ENCODE peak calls at places on chromosomes 12 and 14, in five cellular contexts. W, C, R, X and O are unnamed samples.

GRCh38 chr12:31896514-31897039 is 62.6 kb upstream of the RESF1 start:
- DNase-seq in X (peak), W (peak), R (no peak), C (peak), O (no peak)

GRCh38 chr12:99658950-99659349 is 11.4 kb downstream of the GARIN6 start:
- DNase-seq in C (no peak), X (no peak), R (no peak), W (no peak), O (no peak)

GRCh38 chr12:64826234-64826633 is 1.8 kb downstream of the TBC1D30 start:
- DNase-seq in W (peak), C (peak), X (peak), R (peak), O (no peak)

GRCh38 chr12:109804820-109805761 is 28.1 kb downstream of the TRPV4 start:
- DNase-seq in W (peak), X (no peak), R (peak), C (peak), O (peak)

GRCh38 chr12:39006286-39006685 is 100.9 kb upstream of the CPNE8 start:
- DNase-seq in C (no peak), R (no peak), W (no peak), X (no peak), O (no peak)

GRCh38 chr14:92647499-92648279 is 100.7 kb downstream of the LGMN start:
- DNase-seq in W (no peak), R (no peak), X (no peak), C (no peak), O (no peak)

GRCh38 chr12:12474931-12475485 is 87.7 kb downstream of the DUSP16 start:
- DNase-seq in W (no peak), R (no peak), X (peak), C (no peak), O (no peak)

GRCh38 chr12:102427542-102427923 is 52.8 kb downstream of the IGF1 start:
- DNase-seq in R (peak), C (no peak), X (no peak), W (no peak), O (peak)

GRCh38 chr12:4267904-4268548 is 5.5 kb upstream of the CCND2 start:
- DNase-seq in X (no peak), C (no peak), R (no peak), W (no peak), O (no peak)

GRCh38 chr14:55976619-55977018 is 141.6 kb upstream of the PELI2 start:
- DNase-seq in W (no peak), C (peak), X (no peak), R (no peak), O (no peak)

GRCh38 chr14:61196792-61197191 is 84.3 kb downstream of the TMEM30B start:
- DNase-seq in C (no peak), W (no peak), X (no peak), R (no peak), O (no peak)

GRCh38 chr14:91374897-91375747 is 42.5 kb downstream of the CCDC88C start:
- DNase-seq in W (peak), C (no peak), R (no peak), X (no peak), O (no peak)

GRCh38 chr12:73181244-73181643 is 909.1 kb downstream of the TRHDE start:
- DNase-seq in C (no peak), X (no peak), R (no peak), W (no peak), O (no peak)

GRCh38 chr12:71694099-71694820 is 8.4 kb downstream of the TMEM19 start:
- DNase-seq in C (peak), W (no peak), X (peak), R (no peak), O (no peak)

GRCh38 chr14:83975435-83976222 is 1554.3 kb upstream of the FLRT2 start:
- DNase-seq in W (no peak), R (no peak), C (no peak), X (no peak), O (no peak)

GRCh38 chr12:79547044-79547734 is 143.6 kb downstream of the PAWR start:
- DNase-seq in W (no peak), X (no peak), C (peak), R (no peak), O (no peak)

GRCh38 chr14:50013198-50013918 is 103.0 kb downstream of the VCPKMT start:
- DNase-seq in W (no peak), R (no peak), X (no peak), C (no peak), O (no peak)

GRCh38 chr12:77049767-77050353 is 15.5 kb downstream of the E2F7 start:
- DNase-seq in C (no peak), R (no peak), W (no peak), X (peak), O (no peak)

GRCh38 chr12:54018608-54018984 is 9.6 kb upstream of the HOXC6 start:
- DNase-seq in X (no peak), C (no peak), W (no peak), R (peak), O (no peak)

GRCh38 chr14:77064535-77065178 is 33.4 kb upstream of the CIPC start:
- DNase-seq in W (no peak), C (no peak), X (no peak), R (no peak), O (no peak)

GRCh38 chr12:113328368-113328889 is 6.5 kb downstream of the SLC8B1 start:
- DNase-seq in C (no peak), W (no peak), X (no peak), R (no peak), O (no peak)

GRCh38 chr14:100076630-100077029 is 11.4 kb downstream of the EVL start:
- DNase-seq in R (no peak), C (no peak), W (no peak), X (no peak), O (peak)

GRCh38 chr12:54420766-54421144 is 1.7 kb upstream of the ITGA5 start:
- DNase-seq in X (no peak), R (no peak), C (no peak), W (no peak), O (peak)

GRCh38 chr12:69338120-69338859 is 9.9 kb upstream of the LYZ start:
- DNase-seq in X (no peak), C (no peak), W (no peak), R (no peak), O (no peak)

GRCh38 chr14:58059121-58059520 is 92.9 kb downstream of the ARMH4 start:
- DNase-seq in W (no peak), C (no peak), R (no peak), X (no peak), O (no peak)

GRCh38 chr14:104724407-104724980 is 465 bp downstream of the ADSS1 start:
- DNase-seq in W (peak), X (no peak), R (peak), C (peak), O (peak)

GRCh38 chr14:53882684-53883083 is 73.9 kb downstream of the BMP4 start:
- DNase-seq in R (no peak), W (no peak), C (no peak), X (no peak), O (no peak)

GRCh38 chr14:97723834-97724770 is 926.9 kb downstream of the VRK1 start:
- DNase-seq in X (no peak), C (no peak), W (no peak), R (no peak), O (no peak)

GRCh38 chr12:95439578-95440230 is 34.2 kb upstream of the METAP2 start:
- DNase-seq in C (no peak), R (no peak), W (no peak), X (no peak), O (no peak)

GRCh38 chr12:121284551-121285390 is 11.7 kb downstream of the CAMKK2 start:
- DNase-seq in C (peak), R (peak), W (peak), X (no peak), O (no peak)

GRCh38 chr12:122730215-122731014 is at the start of gene HCAR1:
- DNase-seq in X (no peak), C (no peak), W (peak), R (peak), O (no peak)

GRCh38 chr14:33737446-33737845 is 213.4 kb downstream of the EGLN3 start:
- DNase-seq in C (no peak), W (no peak), R (no peak), X (no peak), O (no peak)

GRCh38 chr12:12890815-12891645 is at the start of gene GPRC5A:
- DNase-seq in X (no peak), R (peak), W (peak), C (peak), O (peak)

GRCh38 chr14:37968664-37969225 is 239.0 kb upstream of the SSTR1 start:
- DNase-seq in C (no peak), W (no peak), X (no peak), R (no peak), O (no peak)

GRCh38 chr14:21267431-21267845 is 1.8 kb downstream of the HNRNPC start:
- DNase-seq in R (no peak), X (no peak), C (no peak), W (no peak), O (no peak)

GRCh38 chr14:21267886-21268611 is 1.2 kb downstream of the HNRNPC start:
- DNase-seq in W (no peak), C (no peak), R (no peak), X (no peak), O (no peak)

GRCh38 chr14:21264025-21264801 is 5.0 kb downstream of the HNRNPC start:
- DNase-seq in R (no peak), X (peak), W (no peak), C (no peak), O (no peak)

GRCh38 chr14:21268612-21269251 is 510 bp downstream of the HNRNPC start:
- DNase-seq in C (peak), R (no peak), W (peak), X (no peak), O (peak)

GRCh38 chr14:21269252-21270046 is at the start of gene HNRNPC:
- DNase-seq in W (peak), C (peak), R (peak), X (peak), O (peak)
- TF ChIP-seq POLR2A in W (no peak), C (peak), R (peak), X (peak), O (peak)

DNA sequence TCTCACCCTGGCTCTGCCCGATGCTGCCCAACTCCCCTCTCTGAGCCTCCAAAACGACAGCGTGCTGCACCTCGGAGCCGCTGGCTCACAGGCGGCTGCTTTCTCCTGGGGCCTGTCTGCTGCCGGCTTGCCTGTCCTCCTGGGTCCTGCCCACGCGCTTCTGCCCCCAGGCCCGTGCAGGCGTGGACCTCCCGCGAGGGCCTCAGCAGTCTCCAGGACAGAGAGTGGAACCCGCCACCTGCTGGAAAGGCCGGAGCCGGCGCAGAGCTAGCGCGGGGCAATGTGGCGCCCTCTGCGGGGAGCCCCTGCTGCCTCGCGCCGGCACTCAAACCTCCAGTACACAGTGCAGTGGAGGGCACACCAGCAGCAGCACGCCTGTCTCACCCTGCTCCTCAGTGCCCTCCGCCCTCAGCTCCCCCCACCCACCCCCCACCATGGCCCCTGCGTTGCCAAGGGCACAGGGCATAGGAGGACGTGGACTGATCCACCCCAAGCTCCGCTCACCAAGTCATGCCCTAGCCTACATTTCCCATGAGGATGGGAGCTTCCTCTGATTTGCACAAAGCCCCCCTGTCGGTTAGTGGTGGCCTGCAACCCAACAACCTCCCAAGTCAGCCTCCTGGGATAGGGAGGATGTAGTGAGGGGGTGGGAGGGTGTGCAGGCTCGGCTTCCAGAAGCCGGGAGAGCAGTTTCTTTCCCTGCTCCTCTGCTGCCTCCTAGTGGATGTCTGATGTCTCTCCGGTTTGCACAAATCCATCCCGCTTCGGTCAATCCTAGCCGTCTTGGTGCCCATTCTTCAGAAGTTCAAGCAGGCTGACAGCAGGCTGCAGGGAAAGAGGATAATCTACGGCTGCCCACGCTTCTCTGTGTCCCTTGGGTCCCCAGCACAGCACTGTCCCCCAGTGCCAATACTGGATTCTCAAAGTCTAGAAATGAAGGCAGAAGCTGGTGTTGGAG is 25.2 kb downstream of the KRT8 start:
- DNase-seq in X (no peak), R (peak), C (peak), W (peak), O (peak)
- TF ChIP-seq POLR2A in X (no peak), R (no peak), C (no peak), W (no peak), O (no peak)

GRCh38 chr14:68695871-68696665 is 96.8 kb downstream of the ZFP36L1 start:
- DNase-seq in R (no peak), C (no peak), W (no peak), X (no peak), O (no peak)

GRCh38 chr14:68696721-68697495 is 96.0 kb downstream of the ZFP36L1 start:
- DNase-seq in R (no peak), W (no peak), C (no peak), X (no peak), O (no peak)

GRCh38 chr14:68694516-68695235 is 98.2 kb downstream of the ZFP36L1 start:
- DNase-seq in X (no peak), C (no peak), R (no peak), W (no peak), O (no peak)

GRCh38 chr14:68693926-68694325 is 98.9 kb downstream of the ZFP36L1 start:
- DNase-seq in X (no peak), C (no peak), R (no peak), W (no peak), O (no peak)

GRCh38 chr14:68695326-68695768 is 97.5 kb downstream of the ZFP36L1 start:
- DNase-seq in R (peak), X (peak), C (no peak), W (no peak), O (peak)
- TF ChIP-seq POLR2A in R (no peak), X (no peak), C (no peak), W (no peak), O (no peak)

GRCh38 chr12:131986847-131987398 is 37.2 kb downstream of the EP400 start:
- DNase-seq in R (no peak), C (no peak), W (no peak), X (no peak), O (no peak)
- TF ChIP-seq POLR2A in R (no peak), C (no peak), W (no peak), X (no peak), O (no peak)

DNA sequence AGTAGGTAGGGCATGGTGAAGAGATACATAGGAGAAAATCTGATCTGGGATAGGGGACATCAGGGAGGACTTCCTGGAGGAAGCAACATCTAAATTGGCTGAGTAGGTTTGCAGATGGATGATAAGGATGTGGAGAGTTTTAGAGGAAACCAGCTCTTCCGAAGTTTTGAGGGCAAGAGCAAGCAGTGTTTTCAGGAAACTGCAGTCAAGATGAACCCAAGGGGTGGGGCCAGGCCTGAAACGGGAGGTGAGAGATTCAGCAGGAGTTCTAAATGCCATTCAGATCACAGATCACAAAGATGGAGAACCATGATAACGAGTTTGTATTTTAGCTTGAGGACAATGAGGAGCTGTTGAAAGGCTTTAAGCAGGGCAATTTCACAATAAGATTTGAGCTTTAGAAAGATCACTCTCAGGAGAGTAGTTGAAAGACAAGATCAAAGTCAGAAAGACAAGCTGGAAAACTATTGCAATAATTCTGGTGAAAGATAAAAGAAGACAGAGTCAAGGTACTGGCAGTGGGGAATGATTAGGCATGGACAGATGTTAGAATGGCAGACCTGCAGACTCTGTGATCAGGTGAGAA is 70.1 kb upstream of the PLXNC1 start:
- DNase-seq in C (no peak), X (no peak), R (no peak), W (no peak), O (no peak)
- TF ChIP-seq POLR2A in C (no peak), X (no peak), R (no peak), W (no peak), O (no peak)

GRCh38 chr12:7128681-7129593 is at the start of gene RBP5:
- DNase-seq in R (peak), W (no peak), X (no peak), C (no peak), O (no peak)
- TF ChIP-seq POLR2A in R (no peak), W (no peak), X (no peak), C (peak), O (no peak)

GRCh38 chr12:3119745-3120660 is 42.8 kb downstream of the TSPAN9 start:
- DNase-seq in W (no peak), R (no peak), X (no peak), C (no peak), O (peak)
- TF ChIP-seq POLR2A in W (no peak), R (no peak), X (no peak), C (no peak), O (no peak)